ENCODE peak calls at places on chromosome 13, in eight cellular contexts. T is WERI-Rb-1, V is tibial nerve, X is fibroblast of villous mesenchyme, H is nephron progenitor cell, B is MCF 10A, L is osteocyte, P is left lung. C is an unnamed sample.

GRCh38 chr13:50787316-50788195 is 55.9 kb downstream of the DLEU7 start:
- DNase-seq in L (no peak), B (no peak), P (no peak), T (no peak), H (no peak), V (no peak), X (no peak), C (no peak)

GRCh38 chr13:50910483-50910805 is 853 bp downstream of the RNASEH2B start:
- DNase-seq in B (peak), H (peak), L (no peak), X (peak), V (no peak), P (no peak), T (peak), C (no peak)

GRCh38 chr13:45445053-45445452 is 19.7 kb upstream of the COG3 start:
- DNase-seq in V (no peak), P (no peak), B (no peak), L (peak), H (no peak), X (no peak), T (no peak), C (no peak)

GRCh38 chr13:27006519-27007161 is 165.0 kb downstream of the USP12 start:
- DNase-seq in P (peak), B (peak), V (no peak), H (no peak), L (peak), T (peak), X (peak), C (no peak)

GRCh38 chr13:25945596-25945995 is 106.2 kb downstream of the SHISA2 start:
- DNase-seq in B (peak), H (no peak), T (no peak), X (no peak), P (no peak), V (no peak), L (no peak), C (no peak)

GRCh38 chr13:114032121-114032799 is 58.4 kb upstream of the C13orf46 start:
- DNase-seq in T (no peak), P (no peak), L (no peak), H (no peak), B (no peak), X (peak), V (no peak), C (no peak)

GRCh38 chr13:50485979-50486935 is 357.2 kb downstream of the DLEU7 start:
- DNase-seq in P (no peak), B (no peak), X (no peak), T (no peak), H (no peak), V (no peak), L (no peak), C (no peak)

GRCh38 chr13:35797244-35797643 is 320.8 kb upstream of the MAB21L1 start:
- DNase-seq in V (no peak), B (no peak), H (no peak), P (no peak), X (no peak), L (no peak), T (no peak), C (no peak)

GRCh38 chr13:98571955-98572662 is 4.8 kb downstream of the STK24 start:
- DNase-seq in B (peak), X (peak), P (no peak), V (no peak), H (no peak), L (no peak), T (no peak), C (peak)

GRCh38 chr13:52670726-52671125 is 18.1 kb downstream of the SUGT1 start:
- DNase-seq in P (no peak), T (no peak), X (no peak), L (no peak), V (no peak), H (no peak), B (no peak), C (no peak)

GRCh38 chr13:35763060-35763804 is 286.7 kb upstream of the MAB21L1 start:
- DNase-seq in V (no peak), T (no peak), P (no peak), H (no peak), X (no peak), L (no peak), B (no peak), C (no peak)

GRCh38 chr13:65744761-65745160 is 1485.4 kb downstream of the PCDH9 start:
- DNase-seq in B (no peak), X (no peak), H (no peak), T (no peak), L (no peak), P (no peak), V (no peak), C (no peak)

GRCh38 chr13:94318418-94318817 is 161.1 kb downstream of the DCT start:
- DNase-seq in B (no peak), X (peak), L (no peak), V (no peak), T (no peak), H (no peak), P (no peak), C (no peak)

GRCh38 chr13:20503088-20504083 is 22.3 kb downstream of the CRYL1 start:
- DNase-seq in T (no peak), L (no peak), X (no peak), H (no peak), B (no peak), P (no peak), V (no peak), C (no peak)

GRCh38 chr13:29301027-29301426 is 294.5 kb downstream of the SLC7A1 start:
- DNase-seq in V (no peak), X (no peak), P (no peak), L (no peak), H (no peak), B (no peak), T (no peak), C (no peak)

GRCh38 chr13:98377635-98378378 is 199.1 kb downstream of the STK24 start:
- DNase-seq in V (no peak), T (no peak), L (no peak), P (no peak), B (no peak), X (no peak), H (no peak), C (no peak)

GRCh38 chr13:40963927-40964326 is 55.2 kb downstream of the ELF1 start:
- DNase-seq in P (no peak), B (peak), L (no peak), X (no peak), T (no peak), V (no peak), H (no peak), C (no peak)

GRCh38 chr13:113245858-113246791 is 36.7 kb downstream of the CUL4A start:
- DNase-seq in H (peak), T (peak), V (no peak), X (no peak), L (no peak), P (no peak), B (peak), C (no peak)

DNA sequence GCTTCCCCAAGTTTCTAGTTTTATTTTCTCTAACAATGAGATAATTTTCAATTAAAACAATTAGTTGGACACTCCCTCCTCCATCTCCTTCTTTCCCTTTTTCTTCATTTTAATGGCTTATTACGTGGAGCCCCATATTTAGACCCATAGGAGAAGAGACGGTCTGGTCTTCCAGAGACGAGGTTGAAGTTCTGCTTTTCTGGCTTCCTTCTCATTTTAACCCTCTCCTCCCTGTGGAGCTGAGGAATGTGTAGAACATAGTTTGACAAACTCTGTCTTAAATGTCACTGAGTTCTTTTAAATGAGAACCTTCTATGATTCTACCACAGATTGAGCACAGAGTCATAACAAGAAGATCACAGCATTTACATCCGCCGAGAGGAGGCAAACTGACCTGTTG is 86.8 kb downstream of the EDNRB start:
- DNase-seq in L (no peak), T (no peak), V (no peak), X (no peak), H (no peak), P (no peak), B (no peak), C (no peak)
- TF ChIP-seq CTCF in L (no peak), T (no peak), V (no peak), X (no peak), H (no peak), P (no peak), B (no peak), C (no peak)

DNA sequence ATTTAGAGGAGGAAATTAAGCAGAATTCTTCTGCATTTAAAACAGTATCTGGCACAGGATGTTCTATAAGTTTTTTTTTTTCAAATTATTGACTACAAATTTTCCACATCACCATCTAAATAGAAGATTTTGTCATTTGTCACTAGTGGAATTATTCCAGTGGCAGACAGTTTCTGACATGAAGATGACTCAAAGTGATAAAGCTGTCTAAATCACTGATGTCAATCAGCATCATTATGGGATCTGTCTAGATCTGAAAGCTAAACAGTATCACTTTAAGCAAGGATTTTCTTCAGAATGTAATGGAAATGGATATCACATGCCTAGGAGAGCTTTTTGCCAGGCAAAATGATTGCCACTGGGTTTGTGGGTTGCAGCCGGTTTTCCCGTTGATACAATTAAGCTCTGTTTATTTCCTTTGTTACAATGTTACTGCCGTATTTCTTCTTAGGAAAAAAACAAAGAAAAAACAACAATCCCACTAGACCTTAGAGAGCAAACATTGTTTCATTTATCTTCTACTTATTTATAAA is 1657.0 kb upstream of the PRR20A start:
- DNase-seq in L (no peak), X (no peak), T (no peak), P (no peak), V (no peak), B (no peak), H (no peak), C (no peak)
- TF ChIP-seq CTCF in L (no peak), X (no peak), T (no peak), P (no peak), V (no peak), B (no peak), H (no peak), C (no peak)

GRCh38 chr13:91187522-91187921 is 160.0 kb upstream of the MIR17HG start:
- DNase-seq in P (no peak), T (no peak), L (no peak), V (no peak), H (no peak), B (no peak), X (no peak), C (no peak)

GRCh38 chr13:91181892-91182291 is 165.6 kb upstream of the MIR17HG start:
- DNase-seq in X (no peak), H (no peak), B (no peak), P (no peak), V (no peak), L (no peak), T (no peak), C (no peak)

GRCh38 chr13:91184244-91184926 is 163.1 kb upstream of the MIR17HG start:
- DNase-seq in L (no peak), B (no peak), P (no peak), H (peak), X (no peak), V (no peak), T (no peak), C (no peak)

GRCh38 chr13:91185294-91185863 is 162.1 kb upstream of the MIR17HG start:
- DNase-seq in T (no peak), L (no peak), X (no peak), V (no peak), H (no peak), B (peak), P (no peak), C (no peak)
- TF ChIP-seq CTCF in T (peak), L (peak), X (no peak), V (peak), H (peak), B (peak), P (no peak), C (no peak)

GRCh38 chr13:42494157-42494556 is 79.8 kb upstream of the TNFSF11 start:
- DNase-seq in V (no peak), X (peak), P (no peak), H (no peak), T (no peak), B (no peak), L (no peak), C (no peak)

GRCh38 chr13:42497798-42498197 is 76.2 kb upstream of the TNFSF11 start:
- DNase-seq in V (no peak), B (peak), T (no peak), P (no peak), X (peak), L (no peak), H (no peak), C (no peak)

GRCh38 chr13:42495256-42495655 is 78.7 kb upstream of the TNFSF11 start:
- DNase-seq in H (no peak), P (no peak), T (no peak), L (no peak), V (no peak), X (peak), B (no peak), C (no peak)

GRCh38 chr13:42495751-42496150 is 78.2 kb upstream of the TNFSF11 start:
- DNase-seq in H (no peak), V (no peak), B (no peak), L (no peak), T (no peak), X (no peak), P (no peak), C (no peak)

DNA sequence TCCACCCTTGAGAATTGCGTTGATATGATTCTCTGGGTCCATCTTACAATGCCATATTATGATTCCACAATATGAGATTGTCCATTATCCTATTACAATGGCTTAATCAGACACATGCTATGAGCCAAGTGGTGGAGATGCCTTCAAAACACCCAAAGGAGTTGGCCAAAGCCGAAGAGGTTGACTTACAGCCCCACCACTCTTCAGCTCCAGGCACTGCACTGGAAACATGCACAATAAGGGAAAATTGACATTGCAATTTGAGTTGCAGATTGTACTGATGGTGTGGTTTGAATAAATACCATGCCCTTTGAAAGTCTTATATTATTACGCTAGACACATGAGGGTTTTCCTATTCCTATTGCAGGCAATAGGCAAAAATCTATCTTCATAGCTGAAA is 75.4 kb upstream of the TNFSF11 start:
- DNase-seq in X (no peak), V (no peak), H (no peak), P (no peak), T (no peak), L (no peak), B (no peak), C (no peak)
- TF ChIP-seq CTCF in X (no peak), V (no peak), H (no peak), P (no peak), T (no peak), L (peak), B (no peak), C (no peak)

GRCh38 chr13:79246575-79246949 is 159.5 kb downstream of the RBM26 start:
- DNase-seq in B (peak), X (no peak), T (no peak), H (no peak), V (no peak), P (no peak), L (no peak), C (no peak)
- TF ChIP-seq CTCF in B (peak), X (no peak), T (no peak), H (no peak), V (no peak), P (no peak), L (no peak), C (no peak)

DNA sequence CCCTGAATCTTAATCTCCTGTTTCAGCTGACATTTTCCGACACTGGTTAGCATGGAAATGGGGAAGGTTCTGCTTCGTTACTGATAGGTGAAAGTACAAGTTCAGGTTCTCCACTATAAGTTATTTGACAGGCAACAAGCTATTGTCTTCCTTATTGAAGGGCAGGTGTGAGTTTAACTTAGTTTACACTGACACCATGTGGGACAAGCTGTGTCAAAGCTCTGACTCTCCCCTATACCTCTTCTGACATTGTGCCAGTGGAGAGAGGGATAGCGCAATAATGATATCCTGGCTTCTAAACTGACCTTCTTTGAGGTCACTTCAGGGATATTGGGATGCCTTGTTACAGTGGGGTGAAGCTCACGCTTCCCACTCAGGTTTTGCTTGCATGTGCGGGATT is 587.0 kb upstream of the SLITRK5 start:
- DNase-seq in V (no peak), P (no peak), X (no peak), B (no peak), L (no peak), H (no peak), T (no peak), C (no peak)
- TF ChIP-seq CTCF in V (no peak), P (no peak), X (no peak), B (no peak), L (no peak), H (no peak), T (peak), C (no peak)

C was measured in AG09319.